ENCODE peak calls at places on chromosomes 1 and 21, in six cellular contexts. G is psoas muscle; Y is heart right ventricle; F is transverse colon; I is effector memory CD4-positive, alpha-beta T cell; R is substantia nigra. J is an unnamed sample.

GRCh38 chr1:20470174-20470573 is 15.8 kb downstream of the CAMK2N1 start:
- DNase-seq in G (no peak), Y (no peak), F (peak), I (no peak), R (no peak), J (no peak)

GRCh38 chr1:29517251-29518080 is 281.1 kb downstream of the PTPRU start:
- DNase-seq in G (no peak), Y (no peak), F (no peak), I (no peak), R (no peak), J (no peak)

GRCh38 chr1:231836227-231836893 is 209.8 kb downstream of the DISC1 start:
- DNase-seq in G (no peak), Y (no peak), F (no peak), I (no peak), R (no peak), J (no peak)

GRCh38 chr1:236289492-236290131 is 7.9 kb upstream of the ERO1B start:
- DNase-seq in G (no peak), Y (no peak), F (no peak), I (no peak), R (no peak), J (no peak)

GRCh38 chr1:74517599-74518051 is 5.2 kb upstream of the LRRC53 start:
- DNase-seq in G (no peak), Y (no peak), F (no peak), I (no peak), R (no peak), J (no peak)

GRCh38 chr1:147534386-147534785 is 6.9 kb upstream of the BCL9 start:
- DNase-seq in G (no peak), Y (no peak), F (no peak), I (no peak), R (no peak), J (no peak)

GRCh38 chr1:71015745-71016144 is 31.9 kb downstream of the PTGER3 start:
- DNase-seq in G (no peak), Y (no peak), F (no peak), I (no peak), R (no peak), J (no peak)

GRCh38 chr1:26168410-26169167 is at the start of gene C1orf232:
- DNase-seq in G (peak), Y (no peak), F (no peak), I (no peak), R (peak), J (no peak)

GRCh38 chr1:59062743-59063142 is 234.2 kb upstream of the FGGY start:
- DNase-seq in G (no peak), Y (no peak), F (peak), I (no peak), R (no peak), J (peak)

GRCh38 chr1:115239148-115239820 is 98.8 kb downstream of the NGF start:
- DNase-seq in G (no peak), Y (no peak), F (no peak), I (no peak), R (no peak), J (no peak)

GRCh38 chr1:52436817-52437216 is 32.4 kb downstream of the PRPF38A start:
- DNase-seq in G (no peak), Y (no peak), F (no peak), I (no peak), R (no peak), J (no peak)

GRCh38 chr1:832136-832535 is 91.6 kb upstream of the SAMD11 start:
- DNase-seq in G (no peak), Y (no peak), F (no peak), I (no peak), R (no peak), J (no peak)

GRCh38 chr1:169689395-169689794 is 22.0 kb downstream of the SELL start:
- DNase-seq in G (no peak), Y (no peak), F (no peak), I (no peak), R (no peak), J (no peak)

GRCh38 chr21:32101206-32101763 is 177.6 kb downstream of the MIS18A start:
- DNase-seq in G (no peak), Y (no peak), F (no peak), I (no peak), R (no peak), J (no peak)

GRCh38 chr21:34936299-34936698 is 112.8 kb downstream of the RUNX1 start:
- DNase-seq in G (no peak), Y (no peak), F (no peak), I (no peak), R (no peak), J (no peak)

GRCh38 chr1:78101051-78101450 is 55.3 kb downstream of the GIPC2 start:
- DNase-seq in G (no peak), Y (no peak), F (no peak), I (no peak), R (no peak), J (no peak)

GRCh38 chr1:153346067-153346723 is 2.4 kb downstream of the PGLYRP4 start:
- DNase-seq in G (no peak), Y (no peak), F (no peak), I (no peak), R (no peak), J (no peak)

GRCh38 chr1:53176452-53177344 is 19.9 kb upstream of the CPT2 start:
- DNase-seq in G (no peak), Y (peak), F (peak), I (no peak), R (no peak), J (peak)

GRCh38 chr1:208000001-208000400 is 89.1 kb upstream of the CD34 start:
- DNase-seq in G (no peak), Y (no peak), F (no peak), I (no peak), R (no peak), J (no peak)

GRCh38 chr1:35808376-35809155 is 750 bp downstream of the AGO4 start:
- DNase-seq in G (peak), Y (peak), F (peak), I (no peak), R (peak), J (no peak)

GRCh38 chr21:37792046-37792445 is 124.2 kb downstream of the KCNJ6 start:
- DNase-seq in G (no peak), Y (no peak), F (no peak), I (no peak), R (no peak), J (no peak)

GRCh38 chr21:44736291-44737004 is 25.1 kb upstream of the TSPEAR start:
- DNase-seq in G (no peak), Y (no peak), F (peak), I (no peak), R (no peak), J (no peak)

GRCh38 chr1:230104395-230105244 is 37.6 kb downstream of the GALNT2 start:
- DNase-seq in G (peak), Y (peak), F (peak), I (no peak), R (peak), J (peak)

GRCh38 chr1:15153184-15153841 is at the start of gene TMEM51:
- DNase-seq in G (peak), Y (peak), F (peak), I (no peak), R (peak), J (no peak)

GRCh38 chr1:15155191-15155590 is 1.6 kb downstream of the TMEM51 start:
- DNase-seq in G (no peak), Y (no peak), F (no peak), I (no peak), R (no peak), J (no peak)

GRCh38 chr1:15154480-15155036 is 1.0 kb downstream of the TMEM51 start:
- DNase-seq in G (peak), Y (peak), F (peak), I (no peak), R (peak), J (no peak)

GRCh38 chr1:15152318-15153183 is 996 bp upstream of the TMEM51 start:
- DNase-seq in G (peak), Y (peak), F (peak), I (no peak), R (peak), J (no peak)

DNA sequence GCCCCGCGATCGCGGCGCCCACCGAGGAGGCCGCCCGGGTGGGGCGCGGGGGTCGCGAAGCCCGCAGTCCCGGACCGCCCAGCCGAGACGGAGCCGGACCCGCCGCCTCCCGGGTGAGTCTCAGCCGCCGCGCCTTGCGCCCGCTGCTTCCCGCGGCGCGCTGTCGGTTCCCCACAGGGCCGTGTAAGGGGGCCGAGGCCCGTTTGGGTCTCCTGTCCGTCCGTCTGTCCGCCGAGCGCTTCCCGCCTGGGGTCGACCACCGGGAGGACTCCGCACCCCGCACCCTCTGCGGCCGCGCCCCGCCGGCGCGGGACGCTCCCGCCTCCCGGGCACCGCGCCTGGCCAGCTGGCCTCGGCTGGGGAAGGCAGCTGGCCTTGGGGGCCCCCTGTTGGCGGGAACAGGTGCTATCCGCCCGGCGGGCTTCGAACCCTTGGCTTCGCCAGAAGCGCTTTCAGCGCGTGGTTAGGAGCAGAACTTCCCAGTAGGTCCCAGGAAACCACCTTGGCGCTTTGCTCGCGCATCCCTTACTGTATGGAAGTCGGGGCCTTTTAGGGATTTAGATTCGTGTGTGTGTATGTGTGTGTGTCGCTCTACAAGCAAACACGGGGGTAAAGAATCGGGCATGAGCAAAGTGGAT is 414 bp downstream of the TMEM51 start:
- DNase-seq in G (peak), Y (peak), F (peak), I (no peak), R (peak), J (no peak)
- H3K27ac ChIP-seq in G (peak), Y (peak), F (peak), I (no peak), R (no peak), J (peak)

DNA sequence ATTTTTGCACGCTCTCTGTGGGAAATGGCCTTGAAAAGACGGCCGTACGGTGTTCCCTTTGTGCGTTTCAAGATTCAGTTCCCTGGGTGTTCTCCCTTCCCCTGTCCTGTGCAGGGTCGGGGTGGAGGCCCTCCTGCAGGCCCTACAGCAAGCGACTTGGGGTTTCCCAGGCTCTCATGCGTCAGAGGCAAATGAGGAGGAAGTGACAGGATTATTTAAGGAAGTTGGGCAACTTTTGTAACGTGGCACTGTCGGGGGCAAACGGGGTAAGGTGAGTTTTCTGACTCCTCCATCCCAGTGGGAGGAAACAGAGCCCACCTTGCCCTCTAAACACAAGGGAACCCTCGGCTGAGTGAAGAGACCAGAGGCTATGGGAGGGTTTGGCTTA is 16.1 kb upstream of the AJAP1 start:
- DNase-seq in G (peak), Y (no peak), F (no peak), I (no peak), R (no peak), J (no peak)
- H3K27ac ChIP-seq in G (no peak), Y (no peak), F (no peak), I (no peak), R (no peak), J (no peak)

GRCh38 chr1:98221926-98222325 is 301.1 kb upstream of the DPYD start:
- DNase-seq in G (no peak), Y (no peak), F (no peak), I (no peak), R (no peak), J (no peak)

GRCh38 chr1:98217601-98218000 is 296.8 kb upstream of the DPYD start:
- DNase-seq in G (no peak), Y (no peak), F (no peak), I (no peak), R (no peak), J (no peak)
- H3K27ac ChIP-seq in G (no peak), Y (no peak), F (no peak), I (no peak), R (no peak), J (no peak)

GRCh38 chr1:211333906-211334305 is 7.3 kb downstream of the TRAF5 start:
- DNase-seq in G (no peak), Y (no peak), F (no peak), I (no peak), R (no peak), J (no peak)
- H3K27ac ChIP-seq in G (no peak), Y (no peak), F (peak), I (no peak), R (no peak), J (no peak)

DNA sequence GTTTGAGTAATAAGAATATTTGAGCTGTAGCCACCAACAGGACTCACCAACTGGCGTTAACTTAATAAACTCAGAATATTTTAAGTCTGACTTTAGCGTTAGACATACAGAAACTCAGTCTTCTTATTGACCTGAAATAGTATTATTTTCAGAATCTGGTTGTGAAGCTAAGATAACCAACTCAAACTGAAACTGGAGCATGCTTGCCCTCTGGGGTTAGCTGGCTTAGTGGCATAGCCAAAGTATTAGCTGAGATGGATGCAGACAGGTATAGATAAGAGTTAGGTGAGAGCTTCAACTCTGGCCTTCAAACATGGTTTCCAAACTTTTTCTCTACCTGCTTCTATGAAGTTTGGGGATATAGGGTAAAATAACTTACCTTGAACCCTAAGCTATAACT is 40.5 kb downstream of the AMY1C start:
- DNase-seq in G (no peak), Y (no peak), F (no peak), I (no peak), R (no peak), J (no peak)
- H3K27ac ChIP-seq in G (no peak), Y (no peak), F (no peak), I (no peak), R (no peak), J (no peak)

J was measured in epithelial cell of prostate.